ENCODE peak calls at places on chromosomes 1 and 21, in five cellular contexts. One of them, this sample, is unnamed.

GRCh38 chr1:177077734-177078489 is 86.6 kb downstream of the ASTN1 start:
- DNase-seq in IMR-90: no peak
- DNase-seq in esophagus muscularis mucosa: no peak
- DNase-seq in right lobe of liver: no peak
- DNase-seq in tibial nerve: no peak
- DNase-seq in this sample: no peak

GRCh38 chr1:184160942-184161698 is 109.6 kb downstream of the TSEN15 start:
- DNase-seq in IMR-90: peak
- DNase-seq in esophagus muscularis mucosa: peak
- DNase-seq in right lobe of liver: no peak
- DNase-seq in tibial nerve: no peak
- DNase-seq in this sample: no peak

GRCh38 chr1:217526636-217527035 is 104.3 kb downstream of the GPATCH2 start:
- DNase-seq in IMR-90: no peak
- DNase-seq in esophagus muscularis mucosa: no peak
- DNase-seq in right lobe of liver: no peak
- DNase-seq in tibial nerve: no peak
- DNase-seq in this sample: no peak

GRCh38 chr1:47616906-47617305 is 179.1 kb downstream of the FOXD2 start:
- DNase-seq in IMR-90: no peak
- DNase-seq in esophagus muscularis mucosa: peak
- DNase-seq in right lobe of liver: peak
- DNase-seq in tibial nerve: no peak
- DNase-seq in this sample: no peak

GRCh38 chr21:17679002-17679600 is 66.4 kb upstream of the BTG3 start:
- DNase-seq in IMR-90: peak
- DNase-seq in esophagus muscularis mucosa: no peak
- DNase-seq in right lobe of liver: no peak
- DNase-seq in tibial nerve: peak
- DNase-seq in this sample: no peak

GRCh38 chr1:8420318-8420717 is 102.4 kb downstream of the SLC45A1 start:
- DNase-seq in IMR-90: no peak
- DNase-seq in esophagus muscularis mucosa: no peak
- DNase-seq in right lobe of liver: peak
- DNase-seq in tibial nerve: no peak
- DNase-seq in this sample: no peak

GRCh38 chr21:34112316-34113033 is 39.1 kb downstream of the MRPS6 start:
- DNase-seq in IMR-90: no peak
- DNase-seq in esophagus muscularis mucosa: no peak
- DNase-seq in right lobe of liver: no peak
- DNase-seq in tibial nerve: no peak
- DNase-seq in this sample: no peak

GRCh38 chr1:234862944-234863515 is 253.1 kb upstream of the IRF2BP2 start:
- DNase-seq in IMR-90: peak
- DNase-seq in esophagus muscularis mucosa: no peak
- DNase-seq in right lobe of liver: peak
- DNase-seq in tibial nerve: peak
- DNase-seq in this sample: peak

GRCh38 chr21:24895885-24896734 is 711.2 kb downstream of the MRPL39 start:
- DNase-seq in IMR-90: peak
- DNase-seq in esophagus muscularis mucosa: no peak
- DNase-seq in right lobe of liver: no peak
- DNase-seq in tibial nerve: peak
- DNase-seq in this sample: no peak

GRCh38 chr21:25708467-25709065 is 26.1 kb downstream of the ATP5PF start:
- DNase-seq in IMR-90: peak
- DNase-seq in esophagus muscularis mucosa: no peak
- DNase-seq in right lobe of liver: no peak
- DNase-seq in tibial nerve: peak
- DNase-seq in this sample: no peak

GRCh38 chr1:162847839-162848453 is 13.0 kb downstream of the CCDC190 start:
- DNase-seq in IMR-90: peak
- DNase-seq in esophagus muscularis mucosa: no peak
- DNase-seq in right lobe of liver: peak
- DNase-seq in tibial nerve: peak
- DNase-seq in this sample: peak

GRCh38 chr1:84835169-84835568 is 57.8 kb downstream of the LPAR3 start:
- DNase-seq in IMR-90: peak
- DNase-seq in esophagus muscularis mucosa: peak
- DNase-seq in right lobe of liver: no peak
- DNase-seq in tibial nerve: no peak
- DNase-seq in this sample: no peak

GRCh38 chr21:29168874-29169273 is 38.4 kb downstream of the MAP3K7CL start:
- DNase-seq in IMR-90: no peak
- DNase-seq in esophagus muscularis mucosa: no peak
- DNase-seq in right lobe of liver: no peak
- DNase-seq in tibial nerve: no peak
- DNase-seq in this sample: no peak

GRCh38 chr1:18643154-18644012 is 12.7 kb downstream of the PAX7 start:
- DNase-seq in IMR-90: no peak
- DNase-seq in esophagus muscularis mucosa: no peak
- DNase-seq in right lobe of liver: no peak
- DNase-seq in tibial nerve: no peak
- DNase-seq in this sample: no peak

GRCh38 chr21:29181799-29182470 is 51.5 kb downstream of the MAP3K7CL start:
- DNase-seq in IMR-90: peak
- DNase-seq in esophagus muscularis mucosa: no peak
- DNase-seq in right lobe of liver: no peak
- DNase-seq in tibial nerve: no peak
- DNase-seq in this sample: no peak

GRCh38 chr1:162003825-162004205 is 19.9 kb downstream of the OLFML2B start:
- DNase-seq in IMR-90: peak
- DNase-seq in esophagus muscularis mucosa: no peak
- DNase-seq in right lobe of liver: no peak
- DNase-seq in tibial nerve: peak
- DNase-seq in this sample: no peak

GRCh38 chr21:36005018-36005417 is 55.3 kb downstream of the SETD4 start:
- DNase-seq in IMR-90: peak
- DNase-seq in esophagus muscularis mucosa: no peak
- DNase-seq in right lobe of liver: no peak
- DNase-seq in tibial nerve: no peak
- DNase-seq in this sample: no peak

GRCh38 chr1:224300346-224300745 is 29.6 kb downstream of the NVL start:
- DNase-seq in IMR-90: peak
- DNase-seq in esophagus muscularis mucosa: no peak
- DNase-seq in right lobe of liver: no peak
- DNase-seq in tibial nerve: no peak
- DNase-seq in this sample: no peak

GRCh38 chr1:169108897-169109560 is 2.5 kb downstream of the ATP1B1 start:
- DNase-seq in IMR-90: peak
- DNase-seq in esophagus muscularis mucosa: no peak
- DNase-seq in right lobe of liver: peak
- DNase-seq in tibial nerve: no peak
- DNase-seq in this sample: no peak

GRCh38 chr1:3577711-3578432 is 33.4 kb downstream of the MEGF6 start:
- DNase-seq in IMR-90: peak
- DNase-seq in esophagus muscularis mucosa: no peak
- DNase-seq in right lobe of liver: no peak
- DNase-seq in tibial nerve: no peak
- DNase-seq in this sample: no peak

GRCh38 chr1:43540653-43541071 is 10.0 kb downstream of the PTPRF start:
- DNase-seq in IMR-90: no peak
- DNase-seq in esophagus muscularis mucosa: no peak
- DNase-seq in right lobe of liver: peak
- DNase-seq in tibial nerve: peak
- DNase-seq in this sample: no peak

GRCh38 chr1:10918531-10918930 is 93.9 kb upstream of the TARDBP start:
- DNase-seq in IMR-90: peak
- DNase-seq in esophagus muscularis mucosa: no peak
- DNase-seq in right lobe of liver: no peak
- DNase-seq in tibial nerve: no peak
- DNase-seq in this sample: no peak

GRCh38 chr1:167420510-167420909 is 97.8 kb downstream of the CD247 start:
- DNase-seq in IMR-90: no peak
- DNase-seq in esophagus muscularis mucosa: no peak
- DNase-seq in right lobe of liver: no peak
- DNase-seq in tibial nerve: no peak
- DNase-seq in this sample: no peak

GRCh38 chr1:63448741-63449140 is 74.3 kb downstream of the ITGB3BP start:
- DNase-seq in IMR-90: peak
- DNase-seq in esophagus muscularis mucosa: no peak
- DNase-seq in right lobe of liver: no peak
- DNase-seq in tibial nerve: no peak
- DNase-seq in this sample: no peak

GRCh38 chr21:41169701-41170100 is 1.7 kb downstream of the BACE2 start:
- DNase-seq in IMR-90: no peak
- DNase-seq in esophagus muscularis mucosa: no peak
- DNase-seq in right lobe of liver: no peak
- DNase-seq in tibial nerve: no peak
- DNase-seq in this sample: no peak

GRCh38 chr21:41169258-41169576 is 1.3 kb downstream of the BACE2 start:
- DNase-seq in IMR-90: no peak
- DNase-seq in esophagus muscularis mucosa: no peak
- DNase-seq in right lobe of liver: no peak
- DNase-seq in tibial nerve: no peak
- DNase-seq in this sample: no peak

GRCh38 chr21:41166947-41167346 is 1.0 kb upstream of the BACE2 start:
- DNase-seq in IMR-90: no peak
- DNase-seq in esophagus muscularis mucosa: no peak
- DNase-seq in right lobe of liver: no peak
- DNase-seq in tibial nerve: peak
- DNase-seq in this sample: no peak

GRCh38 chr21:41168391-41169257 is 664 bp downstream of the BACE2 start:
- DNase-seq in IMR-90: peak
- DNase-seq in esophagus muscularis mucosa: peak
- DNase-seq in right lobe of liver: no peak
- DNase-seq in tibial nerve: peak
- DNase-seq in this sample: peak

DNA sequence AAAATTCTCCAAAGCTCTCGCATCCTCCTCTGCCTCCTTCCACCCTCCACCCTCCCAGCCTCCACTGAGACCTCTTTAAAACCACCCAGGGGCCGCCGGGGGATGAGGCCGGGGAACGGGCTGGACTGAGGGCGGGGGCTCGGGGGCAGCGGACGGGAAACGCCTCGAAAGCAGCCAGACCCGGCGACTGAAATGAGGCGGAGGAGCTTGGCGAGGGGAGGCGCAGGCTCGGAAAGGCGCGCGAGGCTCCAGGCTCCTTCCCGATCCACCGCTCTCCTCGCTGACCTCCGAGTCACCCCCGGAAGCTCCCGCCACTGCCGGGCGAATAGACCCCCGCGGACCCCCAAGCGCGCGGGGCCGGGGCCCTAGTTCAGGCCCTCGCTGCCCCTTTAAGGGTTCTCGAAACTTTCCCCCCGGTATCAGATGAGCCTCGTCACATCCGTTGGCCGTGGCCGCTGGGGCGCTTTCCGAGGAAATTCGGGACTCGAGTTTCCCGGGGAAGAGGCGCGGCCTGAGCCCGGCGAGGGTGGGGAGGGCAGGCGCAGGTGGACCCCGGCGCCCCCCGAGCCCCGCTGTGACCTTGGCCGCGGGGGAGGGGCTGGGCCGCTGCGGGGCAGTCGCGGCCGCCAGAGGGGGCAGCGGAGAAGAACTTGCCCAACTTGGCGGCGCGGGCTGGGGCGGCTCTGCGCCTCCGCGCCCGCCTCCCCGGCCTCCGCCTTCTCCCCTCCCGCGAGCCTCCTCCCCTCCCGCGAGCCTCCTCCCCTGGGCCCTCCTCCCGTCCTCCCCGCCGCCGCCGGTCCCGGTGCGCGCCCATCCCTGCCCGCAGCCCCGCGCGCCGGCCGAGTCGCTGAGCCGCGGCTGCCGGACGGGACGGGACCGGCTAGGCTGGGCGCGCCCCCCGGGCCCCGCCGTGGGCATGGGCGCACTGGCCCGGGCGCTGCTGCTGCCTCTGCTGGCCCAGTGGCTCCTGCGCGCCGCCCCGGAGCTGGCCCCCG is at the start of gene BACE2:
- DNase-seq in IMR-90: peak
- DNase-seq in esophagus muscularis mucosa: peak
- DNase-seq in right lobe of liver: peak
- DNase-seq in tibial nerve: peak
- DNase-seq in this sample: peak
- TF ChIP-seq POLR2A in IMR-90: peak
- TF ChIP-seq POLR2A in esophagus muscularis mucosa: no peak
- TF ChIP-seq POLR2A in right lobe of liver: peak
- TF ChIP-seq POLR2A in tibial nerve: peak
- TF ChIP-seq POLR2A in this sample: peak

GRCh38 chr1:30449003-30449402 is 274.4 kb downstream of the MATN1 start:
- DNase-seq in IMR-90: no peak
- DNase-seq in esophagus muscularis mucosa: peak
- DNase-seq in right lobe of liver: no peak
- DNase-seq in tibial nerve: no peak
- DNase-seq in this sample: no peak

GRCh38 chr1:30451532-30452125 is 271.8 kb downstream of the MATN1 start:
- DNase-seq in IMR-90: no peak
- DNase-seq in esophagus muscularis mucosa: peak
- DNase-seq in right lobe of liver: peak
- DNase-seq in tibial nerve: no peak
- DNase-seq in this sample: no peak

GRCh38 chr1:30450818-30451233 is 272.6 kb downstream of the MATN1 start:
- DNase-seq in IMR-90: no peak
- DNase-seq in esophagus muscularis mucosa: peak
- DNase-seq in right lobe of liver: peak
- DNase-seq in tibial nerve: no peak
- DNase-seq in this sample: no peak

GRCh38 chr1:30449428-30450147 is 273.8 kb downstream of the MATN1 start:
- DNase-seq in IMR-90: no peak
- DNase-seq in esophagus muscularis mucosa: no peak
- DNase-seq in right lobe of liver: no peak
- DNase-seq in tibial nerve: no peak
- DNase-seq in this sample: no peak

DNA sequence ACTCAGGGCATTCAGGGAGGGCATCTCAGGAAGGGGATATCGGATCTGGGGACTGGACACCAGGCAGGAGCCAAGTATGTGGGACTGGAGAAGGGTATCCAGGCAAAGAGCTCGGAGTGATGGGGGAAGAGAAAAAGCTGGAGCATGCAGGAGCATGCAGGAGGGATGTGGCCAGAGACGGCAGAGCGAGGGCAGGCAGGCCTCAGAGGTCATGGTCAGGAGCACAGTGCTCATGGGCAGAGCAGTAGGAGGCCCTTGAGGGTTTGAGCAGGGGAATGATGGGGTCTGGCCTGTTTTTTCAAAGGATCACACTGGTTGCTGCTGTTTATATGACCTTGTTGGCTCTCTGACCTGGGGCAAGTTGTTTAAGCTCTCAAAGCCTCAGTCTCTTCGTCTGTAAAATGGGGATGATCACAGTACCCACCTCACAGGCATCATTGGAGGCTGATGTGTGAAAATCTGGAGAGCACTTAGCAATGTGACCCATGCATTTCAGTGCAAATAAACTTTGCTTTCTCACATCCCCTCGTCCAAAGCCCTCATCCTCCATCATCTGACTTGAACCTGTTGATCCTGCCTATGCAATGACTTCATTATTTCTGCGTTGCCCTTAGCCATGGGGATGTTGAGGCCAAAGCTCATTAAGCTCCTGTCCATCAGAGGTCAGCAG is 273.1 kb downstream of the MATN1 start:
- DNase-seq in IMR-90: no peak
- DNase-seq in esophagus muscularis mucosa: peak
- DNase-seq in right lobe of liver: no peak
- DNase-seq in tibial nerve: no peak
- DNase-seq in this sample: no peak
- TF ChIP-seq CTCF in IMR-90: no peak
- TF ChIP-seq CTCF in esophagus muscularis mucosa: no peak
- TF ChIP-seq CTCF in right lobe of liver: no peak
- TF ChIP-seq CTCF in tibial nerve: no peak
- TF ChIP-seq CTCF in this sample: no peak

GRCh38 chr1:6331543-6332246 is 61.9 kb downstream of the ACOT7 start:
- DNase-seq in IMR-90: no peak
- DNase-seq in esophagus muscularis mucosa: no peak
- DNase-seq in right lobe of liver: no peak
- DNase-seq in tibial nerve: no peak
- DNase-seq in this sample: no peak
- TF ChIP-seq POLR2A in IMR-90: no peak
- TF ChIP-seq POLR2A in esophagus muscularis mucosa: no peak
- TF ChIP-seq POLR2A in right lobe of liver: no peak
- TF ChIP-seq POLR2A in tibial nerve: no peak
- TF ChIP-seq POLR2A in this sample: no peak

GRCh38 chr1:174883361-174883760 is 116.4 kb upstream of the CACYBP start:
- DNase-seq in IMR-90: peak
- DNase-seq in esophagus muscularis mucosa: no peak
- DNase-seq in right lobe of liver: no peak
- DNase-seq in tibial nerve: no peak
- DNase-seq in this sample: no peak
- TF ChIP-seq CTCF in IMR-90: peak
- TF ChIP-seq CTCF in esophagus muscularis mucosa: no peak
- TF ChIP-seq CTCF in right lobe of liver: no peak
- TF ChIP-seq CTCF in tibial nerve: no peak
- TF ChIP-seq CTCF in this sample: no peak

This sample was measured in gastrocnemius medialis.